ENCODE peak calls at places on chromosome 6, in five cellular contexts. One of them, this sample, is unnamed.

GRCh38 chr6:40210628-40211056 is 276.4 kb upstream of the MOCS1 start:
- DNase-seq in Peyer's patch: no peak
- DNase-seq in heart left ventricle: no peak
- DNase-seq in HCT116: no peak
- DNase-seq in adrenal gland: no peak
- DNase-seq in this sample: no peak

GRCh38 chr6:160141001-160141726 is 19.5 kb downstream of the SLC22A1 start:
- DNase-seq in adrenal gland: peak; percentile 64
- DNase-seq in heart left ventricle: no peak
- DNase-seq in Peyer's patch: no peak
- DNase-seq in HCT116: no peak
- DNase-seq in this sample: peak; percentile 20

GRCh38 chr6:8013763-8014162 is 50.4 kb downstream of the BLOC1S5 start:
- DNase-seq in heart left ventricle: no peak
- DNase-seq in Peyer's patch: no peak
- DNase-seq in adrenal gland: no peak
- DNase-seq in HCT116: no peak
- DNase-seq in this sample: no peak

GRCh38 chr6:116328528-116328903 is 42.2 kb upstream of the DSE start:
- DNase-seq in Peyer's patch: no peak
- DNase-seq in adrenal gland: no peak
- DNase-seq in heart left ventricle: no peak
- DNase-seq in HCT116: no peak
- DNase-seq in this sample: no peak

GRCh38 chr6:3206339-3207015 is 21.0 kb downstream of the TUBB2B start:
- DNase-seq in Peyer's patch: no peak
- DNase-seq in heart left ventricle: no peak
- DNase-seq in HCT116: no peak
- DNase-seq in adrenal gland: no peak
- DNase-seq in this sample: no peak

GRCh38 chr6:152957796-152958195 is 25.0 kb downstream of the FBXO5 start:
- DNase-seq in adrenal gland: no peak
- DNase-seq in HCT116: no peak
- DNase-seq in Peyer's patch: no peak
- DNase-seq in heart left ventricle: no peak
- DNase-seq in this sample: no peak

GRCh38 chr6:106244521-106244920 is 81.0 kb downstream of the ATG5 start:
- DNase-seq in HCT116: no peak
- DNase-seq in adrenal gland: no peak
- DNase-seq in heart left ventricle: no peak
- DNase-seq in Peyer's patch: no peak
- DNase-seq in this sample: no peak

GRCh38 chr6:159715168-159715567 is 12.1 kb upstream of the WTAP start:
- DNase-seq in HCT116: no peak
- DNase-seq in adrenal gland: no peak
- DNase-seq in Peyer's patch: no peak
- DNase-seq in heart left ventricle: no peak
- DNase-seq in this sample: no peak

GRCh38 chr6:45300776-45301175 is 27.4 kb upstream of the RUNX2 start:
- DNase-seq in heart left ventricle: no peak
- DNase-seq in adrenal gland: no peak
- DNase-seq in Peyer's patch: no peak
- DNase-seq in HCT116: no peak
- DNase-seq in this sample: no peak

GRCh38 chr6:25312703-25313102 is 33.5 kb downstream of the CARMIL1 start:
- DNase-seq in Peyer's patch: no peak
- DNase-seq in adrenal gland: no peak
- DNase-seq in HCT116: peak; percentile 13
- DNase-seq in heart left ventricle: no peak
- DNase-seq in this sample: no peak

GRCh38 chr6:36244641-36245280 is 25.1 kb upstream of the PNPLA1 start:
- DNase-seq in heart left ventricle: no peak
- DNase-seq in HCT116: peak; percentile 23
- DNase-seq in Peyer's patch: no peak
- DNase-seq in adrenal gland: no peak
- DNase-seq in this sample: no peak

GRCh38 chr6:139271056-139271455 is 20.7 kb downstream of the TXLNB start:
- DNase-seq in HCT116: no peak
- DNase-seq in adrenal gland: no peak
- DNase-seq in heart left ventricle: no peak
- DNase-seq in Peyer's patch: peak; percentile 84
- DNase-seq in this sample: no peak

GRCh38 chr6:134621858-134622257 is 303.9 kb upstream of the SGK1 start:
- DNase-seq in Peyer's patch: peak; percentile 52
- DNase-seq in HCT116: no peak
- DNase-seq in adrenal gland: no peak
- DNase-seq in heart left ventricle: no peak
- DNase-seq in this sample: no peak

GRCh38 chr6:165585060-165585459 is 78.0 kb downstream of the PDE10A start:
- DNase-seq in HCT116: no peak
- DNase-seq in heart left ventricle: no peak
- DNase-seq in adrenal gland: no peak
- DNase-seq in Peyer's patch: no peak
- DNase-seq in this sample: no peak

GRCh38 chr6:12537389-12537788 is 179.2 kb upstream of the PHACTR1 start:
- DNase-seq in HCT116: no peak
- DNase-seq in Peyer's patch: no peak
- DNase-seq in adrenal gland: no peak
- DNase-seq in heart left ventricle: no peak
- DNase-seq in this sample: no peak

GRCh38 chr6:166365221-166365620 is 17.5 kb downstream of the MPC1 start:
- DNase-seq in HCT116: no peak
- DNase-seq in heart left ventricle: no peak
- DNase-seq in adrenal gland: peak; percentile 76
- DNase-seq in Peyer's patch: no peak
- DNase-seq in this sample: no peak

GRCh38 chr6:131807644-131808459 is at the start of gene ENPP1:
- DNase-seq in heart left ventricle: peak; percentile 73
- DNase-seq in HCT116: peak; percentile 21
- DNase-seq in adrenal gland: peak; percentile 74
- DNase-seq in Peyer's patch: peak; percentile 78
- DNase-seq in this sample: peak; percentile 53

GRCh38 chr6:155439376-155439775 is 16.3 kb downstream of the NOX3 start:
- DNase-seq in heart left ventricle: no peak
- DNase-seq in adrenal gland: no peak
- DNase-seq in Peyer's patch: no peak
- DNase-seq in HCT116: no peak
- DNase-seq in this sample: no peak

GRCh38 chr6:154598403-154598802 is 87.9 kb upstream of the CNKSR3 start:
- DNase-seq in Peyer's patch: no peak
- DNase-seq in heart left ventricle: no peak
- DNase-seq in adrenal gland: no peak
- DNase-seq in HCT116: no peak
- DNase-seq in this sample: no peak

GRCh38 chr6:132811276-132811675 is 3.1 kb upstream of the RPS12 start:
- DNase-seq in adrenal gland: peak; percentile 45
- DNase-seq in Peyer's patch: no peak
- DNase-seq in HCT116: no peak
- DNase-seq in heart left ventricle: no peak
- DNase-seq in this sample: no peak

GRCh38 chr6:132814716-132815570 is 574 bp downstream of the RPS12 start:
- DNase-seq in heart left ventricle: no peak
- DNase-seq in adrenal gland: peak; percentile 23
- DNase-seq in Peyer's patch: no peak
- DNase-seq in HCT116: no peak
- DNase-seq in this sample: no peak

GRCh38 chr6:117496383-117496990 is 14.0 kb downstream of the DCBLD1 start:
- DNase-seq in HCT116: no peak
- DNase-seq in Peyer's patch: no peak
- DNase-seq in adrenal gland: no peak
- DNase-seq in heart left ventricle: no peak
- DNase-seq in this sample: no peak

GRCh38 chr6:166998256-166999144 is 697 bp upstream of the CEP43 start:
- DNase-seq in adrenal gland: peak; percentile 29
- DNase-seq in HCT116: no peak
- DNase-seq in Peyer's patch: peak; percentile 64
- DNase-seq in heart left ventricle: peak; percentile 31
- DNase-seq in this sample: no peak

GRCh38 chr6:17431581-17431980 is 38.2 kb downstream of the CAP2 start:
- DNase-seq in adrenal gland: peak; percentile 76
- DNase-seq in Peyer's patch: no peak
- DNase-seq in heart left ventricle: no peak
- DNase-seq in HCT116: no peak
- DNase-seq in this sample: no peak

GRCh38 chr6:105324386-105325000 is 78.4 kb downstream of the PREP start:
- DNase-seq in adrenal gland: no peak
- DNase-seq in Peyer's patch: no peak
- DNase-seq in heart left ventricle: no peak
- DNase-seq in HCT116: no peak
- DNase-seq in this sample: no peak

GRCh38 chr6:126188271-126188909 is 151.5 kb upstream of the CENPW start:
- DNase-seq in HCT116: no peak
- DNase-seq in adrenal gland: no peak
- DNase-seq in heart left ventricle: no peak
- DNase-seq in Peyer's patch: no peak
- DNase-seq in this sample: no peak

GRCh38 chr6:157476797-157477196 is 95.8 kb downstream of the ZDHHC14 start:
- DNase-seq in Peyer's patch: no peak
- DNase-seq in heart left ventricle: no peak
- DNase-seq in adrenal gland: no peak
- DNase-seq in HCT116: no peak
- DNase-seq in this sample: no peak

GRCh38 chr6:157481865-157482249 is 100.9 kb downstream of the ZDHHC14 start:
- DNase-seq in Peyer's patch: no peak
- DNase-seq in HCT116: no peak
- DNase-seq in adrenal gland: no peak
- DNase-seq in heart left ventricle: no peak
- DNase-seq in this sample: peak; percentile 15

GRCh38 chr6:157478926-157479325 is 97.9 kb downstream of the ZDHHC14 start:
- DNase-seq in heart left ventricle: no peak
- DNase-seq in HCT116: no peak
- DNase-seq in Peyer's patch: no peak
- DNase-seq in adrenal gland: no peak
- DNase-seq in this sample: no peak

GRCh38 chr6:157481189-157481864 is 100.3 kb downstream of the ZDHHC14 start:
- DNase-seq in HCT116: no peak
- DNase-seq in adrenal gland: no peak
- DNase-seq in Peyer's patch: no peak
- DNase-seq in heart left ventricle: no peak
- DNase-seq in this sample: no peak

DNA sequence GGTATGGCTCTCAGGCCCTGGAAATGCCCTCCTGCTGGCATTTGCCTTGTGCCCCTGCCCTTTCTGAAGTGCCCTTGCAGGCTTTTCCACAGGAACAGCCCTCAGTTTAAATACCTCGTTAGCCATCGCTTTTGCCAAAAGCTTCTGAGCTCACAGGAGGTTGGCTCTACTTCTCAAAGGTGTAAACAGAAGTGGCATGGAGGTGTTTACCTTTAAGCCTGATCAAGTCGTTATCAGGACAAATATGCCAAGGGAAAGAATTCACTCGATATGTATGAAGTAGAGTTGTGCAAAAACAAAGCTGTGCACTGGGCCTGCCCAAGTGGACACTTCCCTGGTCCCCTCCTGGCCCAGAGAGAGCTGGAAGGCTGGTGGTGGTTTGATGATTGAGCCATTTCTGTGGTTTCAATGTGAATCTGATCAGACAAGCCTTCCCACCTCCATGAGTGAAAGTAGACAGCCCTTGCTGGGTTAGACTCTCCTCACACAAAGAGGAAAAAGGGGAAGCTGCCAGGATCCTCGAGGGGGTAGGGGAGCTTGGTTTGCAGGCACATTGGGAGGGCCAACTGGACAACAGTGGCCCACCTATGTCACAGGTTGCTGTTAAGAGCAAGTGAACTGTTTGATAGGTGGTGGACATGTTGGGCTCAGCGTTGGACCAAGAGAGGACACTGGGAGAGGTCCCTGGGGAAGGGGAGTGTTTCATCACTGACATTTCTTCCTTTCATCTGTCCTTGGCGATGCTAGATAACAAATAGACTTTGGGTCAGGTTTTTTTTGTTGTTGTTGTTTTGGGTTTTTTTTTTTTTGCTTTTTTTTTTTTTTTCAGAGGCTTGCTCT is 98.7 kb downstream of the ZDHHC14 start:
- DNase-seq in HCT116: no peak
- DNase-seq in Peyer's patch: no peak
- DNase-seq in adrenal gland: no peak
- DNase-seq in heart left ventricle: no peak
- DNase-seq in this sample: no peak
- TF ChIP-seq POLR2A in HCT116: no peak
- TF ChIP-seq POLR2A in Peyer's patch: no peak
- TF ChIP-seq POLR2A in adrenal gland: no peak
- TF ChIP-seq POLR2A in heart left ventricle: no peak
- TF ChIP-seq POLR2A in this sample: no peak

GRCh38 chr6:28558629-28559028 is 32.9 kb downstream of the GPX5 start:
- DNase-seq in HCT116: no peak
- DNase-seq in adrenal gland: no peak
- DNase-seq in heart left ventricle: no peak
- DNase-seq in Peyer's patch: no peak
- DNase-seq in this sample: no peak

GRCh38 chr6:28553384-28553985 is 27.8 kb downstream of the GPX5 start:
- DNase-seq in adrenal gland: no peak
- DNase-seq in Peyer's patch: no peak
- DNase-seq in HCT116: no peak
- DNase-seq in heart left ventricle: no peak
- DNase-seq in this sample: no peak

GRCh38 chr6:28555136-28555535 is 29.5 kb downstream of the GPX5 start:
- DNase-seq in heart left ventricle: no peak
- DNase-seq in adrenal gland: no peak
- DNase-seq in HCT116: no peak
- DNase-seq in Peyer's patch: no peak
- DNase-seq in this sample: no peak

GRCh38 chr6:28551891-28552666 is 26.4 kb downstream of the GPX5 start:
- DNase-seq in HCT116: no peak
- DNase-seq in Peyer's patch: no peak
- DNase-seq in heart left ventricle: no peak
- DNase-seq in adrenal gland: no peak
- DNase-seq in this sample: no peak

GRCh38 chr6:28553986-28554881 is 28.6 kb downstream of the GPX5 start:
- DNase-seq in adrenal gland: peak; percentile 65
- DNase-seq in HCT116: no peak
- DNase-seq in heart left ventricle: no peak
- DNase-seq in Peyer's patch: no peak
- DNase-seq in this sample: no peak
- TF ChIP-seq POLR2A in adrenal gland: no peak
- TF ChIP-seq POLR2A in HCT116: no peak
- TF ChIP-seq POLR2A in heart left ventricle: no peak
- TF ChIP-seq POLR2A in Peyer's patch: no peak
- TF ChIP-seq POLR2A in this sample: no peak

GRCh38 chr6:142372348-142372747 is 70.5 kb downstream of the ADGRG6 start:
- DNase-seq in adrenal gland: no peak
- DNase-seq in Peyer's patch: no peak
- DNase-seq in heart left ventricle: no peak
- DNase-seq in HCT116: peak; percentile 84
- DNase-seq in this sample: no peak
- TF ChIP-seq POLR2A in adrenal gland: no peak
- TF ChIP-seq POLR2A in Peyer's patch: no peak
- TF ChIP-seq POLR2A in heart left ventricle: no peak
- TF ChIP-seq POLR2A in HCT116: no peak
- TF ChIP-seq POLR2A in this sample: no peak

GRCh38 chr6:149212892-149213786 is 104.4 kb upstream of the TAB2 start:
- DNase-seq in heart left ventricle: no peak
- DNase-seq in adrenal gland: no peak
- DNase-seq in Peyer's patch: no peak
- DNase-seq in HCT116: no peak
- DNase-seq in this sample: no peak
- TF ChIP-seq POLR2A in heart left ventricle: no peak
- TF ChIP-seq POLR2A in adrenal gland: no peak
- TF ChIP-seq POLR2A in Peyer's patch: no peak
- TF ChIP-seq POLR2A in HCT116: no peak
- TF ChIP-seq POLR2A in this sample: no peak

This sample was measured in tibial nerve.